ENCODE peak calls at places on chromosomes 16 and 17, in nine cellular contexts. One of them, this sample, is unnamed.
A peak's percentile ranks its signal among the peaks of the same experiment; 100 is the strongest.

GRCh38 chr16:19874816-19875546 is 9.7 kb downstream of the GPRC5B start:
- DNase-seq in fibroblast of lung: no peak
- DNase-seq in neural progenitor cell: no peak
- DNase-seq in esophagus muscularis mucosa: no peak
- DNase-seq in sigmoid colon: no peak
- DNase-seq in kidney epithelial cell: no peak
- DNase-seq in transverse colon: no peak
- DNase-seq in thoracic aorta: no peak
- DNase-seq in DND-41: no peak
- DNase-seq in this sample: no peak

GRCh38 chr16:57743886-57744645 is 8.5 kb downstream of the KATNB1 start:
- DNase-seq in esophagus muscularis mucosa: no peak
- DNase-seq in sigmoid colon: no peak
- DNase-seq in neural progenitor cell: no peak
- DNase-seq in DND-41: no peak
- DNase-seq in fibroblast of lung: no peak
- DNase-seq in transverse colon: no peak
- DNase-seq in thoracic aorta: no peak
- DNase-seq in kidney epithelial cell: no peak
- DNase-seq in this sample: no peak

GRCh38 chr16:75593825-75594820 is 27.9 kb downstream of the GABARAPL2 start:
- DNase-seq in sigmoid colon: no peak
- DNase-seq in kidney epithelial cell: no peak
- DNase-seq in transverse colon: no peak
- DNase-seq in DND-41: peak; percentile 55
- DNase-seq in fibroblast of lung: peak; percentile 9
- DNase-seq in neural progenitor cell: no peak
- DNase-seq in thoracic aorta: no peak
- DNase-seq in esophagus muscularis mucosa: no peak
- DNase-seq in this sample: no peak

GRCh38 chr17:44083250-44083849 is 12.8 kb downstream of the G6PC3 start:
- DNase-seq in neural progenitor cell: no peak
- DNase-seq in esophagus muscularis mucosa: no peak
- DNase-seq in DND-41: no peak
- DNase-seq in transverse colon: no peak
- DNase-seq in sigmoid colon: no peak
- DNase-seq in fibroblast of lung: no peak
- DNase-seq in thoracic aorta: no peak
- DNase-seq in kidney epithelial cell: no peak
- DNase-seq in this sample: no peak

GRCh38 chr16:22425036-22425801 is 50.8 kb upstream of the CDR2 start:
- DNase-seq in kidney epithelial cell: no peak
- DNase-seq in fibroblast of lung: peak; percentile 34
- DNase-seq in transverse colon: no peak
- DNase-seq in sigmoid colon: peak; percentile 78
- DNase-seq in thoracic aorta: no peak
- DNase-seq in esophagus muscularis mucosa: no peak
- DNase-seq in neural progenitor cell: no peak
- DNase-seq in DND-41: no peak
- DNase-seq in this sample: no peak

GRCh38 chr16:515175-515962 is 12.1 kb upstream of the CAPN15 start:
- DNase-seq in sigmoid colon: no peak
- DNase-seq in DND-41: no peak
- DNase-seq in esophagus muscularis mucosa: no peak
- DNase-seq in transverse colon: no peak
- DNase-seq in fibroblast of lung: no peak
- DNase-seq in thoracic aorta: no peak
- DNase-seq in neural progenitor cell: no peak
- DNase-seq in kidney epithelial cell: no peak
- DNase-seq in this sample: no peak

GRCh38 chr16:67017810-67018488 is 11.0 kb upstream of the CBFB start:
- DNase-seq in thoracic aorta: no peak
- DNase-seq in neural progenitor cell: peak; percentile 93
- DNase-seq in transverse colon: peak; percentile 87
- DNase-seq in kidney epithelial cell: peak; percentile 90
- DNase-seq in DND-41: peak; percentile 85
- DNase-seq in esophagus muscularis mucosa: no peak
- DNase-seq in sigmoid colon: peak; percentile 71
- DNase-seq in fibroblast of lung: peak; percentile 94
- DNase-seq in this sample: peak; percentile 66

GRCh38 chr17:43401293-43401692 is 2.5 kb downstream of the ARL4D start:
- DNase-seq in neural progenitor cell: no peak
- DNase-seq in fibroblast of lung: peak; percentile 74
- DNase-seq in thoracic aorta: peak; percentile 35
- DNase-seq in esophagus muscularis mucosa: no peak
- DNase-seq in sigmoid colon: peak; percentile 83
- DNase-seq in transverse colon: no peak
- DNase-seq in kidney epithelial cell: peak; percentile 79
- DNase-seq in DND-41: no peak
- DNase-seq in this sample: no peak

GRCh38 chr17:61756561-61756960 is 106.8 kb downstream of the BRIP1 start:
- DNase-seq in DND-41: no peak
- DNase-seq in fibroblast of lung: no peak
- DNase-seq in neural progenitor cell: no peak
- DNase-seq in transverse colon: no peak
- DNase-seq in kidney epithelial cell: no peak
- DNase-seq in thoracic aorta: no peak
- DNase-seq in sigmoid colon: no peak
- DNase-seq in esophagus muscularis mucosa: no peak
- DNase-seq in this sample: no peak

GRCh38 chr16:24700549-24701392 is 28.7 kb upstream of the TNRC6A start:
- DNase-seq in DND-41: no peak
- DNase-seq in neural progenitor cell: no peak
- DNase-seq in transverse colon: peak; percentile 60
- DNase-seq in sigmoid colon: peak; percentile 96
- DNase-seq in fibroblast of lung: peak; percentile 99
- DNase-seq in esophagus muscularis mucosa: peak; percentile 96
- DNase-seq in thoracic aorta: peak; percentile 85
- DNase-seq in kidney epithelial cell: peak; percentile 95
- DNase-seq in this sample: no peak

GRCh38 chr16:26598061-26598460 is 468.7 kb upstream of the C16orf82 start:
- DNase-seq in DND-41: peak; percentile 69
- DNase-seq in thoracic aorta: no peak
- DNase-seq in fibroblast of lung: no peak
- DNase-seq in transverse colon: no peak
- DNase-seq in neural progenitor cell: no peak
- DNase-seq in sigmoid colon: no peak
- DNase-seq in esophagus muscularis mucosa: peak; percentile 45
- DNase-seq in kidney epithelial cell: no peak
- DNase-seq in this sample: peak; percentile 62

GRCh38 chr17:74521701-74522201 is 9.5 kb downstream of the CD300LB start:
- DNase-seq in kidney epithelial cell: no peak
- DNase-seq in esophagus muscularis mucosa: peak; percentile 87
- DNase-seq in fibroblast of lung: no peak
- DNase-seq in neural progenitor cell: no peak
- DNase-seq in DND-41: no peak
- DNase-seq in transverse colon: no peak
- DNase-seq in thoracic aorta: no peak
- DNase-seq in sigmoid colon: no peak
- DNase-seq in this sample: no peak

GRCh38 chr16:76882105-76882504 is 308.9 kb upstream of the MON1B start:
- DNase-seq in DND-41: no peak
- DNase-seq in fibroblast of lung: no peak
- DNase-seq in transverse colon: no peak
- DNase-seq in thoracic aorta: no peak
- DNase-seq in kidney epithelial cell: no peak
- DNase-seq in sigmoid colon: no peak
- DNase-seq in esophagus muscularis mucosa: no peak
- DNase-seq in neural progenitor cell: no peak
- DNase-seq in this sample: no peak

DNA sequence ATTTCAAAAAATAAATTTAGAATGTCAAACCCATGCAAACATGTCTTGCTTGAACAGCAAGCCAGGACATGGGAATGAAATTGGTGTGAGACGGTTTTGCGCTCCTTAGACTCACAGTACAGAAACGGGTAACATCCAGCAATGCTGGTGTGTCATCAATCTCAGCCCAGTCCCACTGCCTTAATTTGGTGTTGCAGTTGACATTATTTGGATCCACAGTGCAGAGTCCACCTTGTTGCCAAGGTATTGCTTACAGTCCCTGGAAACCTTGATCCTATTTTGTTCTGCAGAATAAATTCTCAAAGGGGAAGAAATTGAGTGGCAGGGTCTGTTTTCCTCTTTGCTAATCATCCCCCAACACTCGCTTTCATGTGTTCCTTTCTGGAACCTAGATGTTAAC is 311.6 kb upstream of the MON1B start:
- DNase-seq in sigmoid colon: no peak
- DNase-seq in esophagus muscularis mucosa: no peak
- DNase-seq in neural progenitor cell: no peak
- DNase-seq in transverse colon: no peak
- DNase-seq in thoracic aorta: no peak
- DNase-seq in kidney epithelial cell: no peak
- DNase-seq in fibroblast of lung: no peak
- DNase-seq in DND-41: no peak
- DNase-seq in this sample: no peak
- H3K4me3 ChIP-seq in sigmoid colon: no peak overlapping the region
- H3K4me3 ChIP-seq in esophagus muscularis mucosa: no peak overlapping the region
- H3K4me3 ChIP-seq in neural progenitor cell: no peak overlapping the region
- H3K4me3 ChIP-seq in transverse colon: no peak overlapping the region
- H3K4me3 ChIP-seq in thoracic aorta: no peak overlapping the region
- H3K4me3 ChIP-seq in kidney epithelial cell: no peak overlapping the region
- H3K4me3 ChIP-seq in fibroblast of lung: no peak overlapping the region
- H3K4me3 ChIP-seq in DND-41: no peak overlapping the region
- H3K4me3 ChIP-seq in this sample: no peak overlapping the region

DNA sequence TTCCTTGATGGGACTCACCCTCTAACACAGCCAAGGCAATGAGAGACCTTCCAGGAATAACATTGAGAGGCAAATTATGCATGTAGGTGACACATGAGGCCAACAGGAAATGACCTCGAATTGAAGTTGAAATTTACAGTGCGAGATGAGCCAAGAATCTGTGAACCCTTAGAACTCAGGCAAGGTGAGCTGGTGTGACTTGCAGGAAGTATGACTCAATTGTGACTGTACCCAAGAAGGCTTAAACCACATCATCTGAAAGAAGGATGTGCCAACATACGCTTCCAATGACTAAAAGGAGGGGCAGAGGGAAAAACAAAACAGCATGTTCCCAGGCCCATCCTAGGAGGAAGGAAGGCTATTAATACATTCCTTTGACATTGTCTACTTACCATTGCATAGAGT is 44.8 kb downstream of the PITPNC1 start:
- DNase-seq in thoracic aorta: no peak
- DNase-seq in neural progenitor cell: no peak
- DNase-seq in fibroblast of lung: peak; percentile 73
- DNase-seq in kidney epithelial cell: peak; percentile 98
- DNase-seq in esophagus muscularis mucosa: no peak
- DNase-seq in transverse colon: peak; percentile 43
- DNase-seq in DND-41: peak; percentile 51
- DNase-seq in sigmoid colon: no peak
- DNase-seq in this sample: peak; percentile 38
- H3K27me3 ChIP-seq in thoracic aorta: no peaks in the 10 kb centered on the region
- H3K27me3 ChIP-seq in neural progenitor cell: no peaks in the 10 kb centered on the region
- H3K27me3 ChIP-seq in fibroblast of lung: no peaks in the 10 kb centered on the region
- H3K27me3 ChIP-seq in kidney epithelial cell: no peaks in the 10 kb centered on the region
- H3K27me3 ChIP-seq in esophagus muscularis mucosa: no peaks in the 10 kb centered on the region
- H3K27me3 ChIP-seq in transverse colon: no peaks in the 10 kb centered on the region
- H3K27me3 ChIP-seq in DND-41: no peaks in the 10 kb centered on the region
- H3K27me3 ChIP-seq in sigmoid colon: no peaks in the 10 kb centered on the region
- H3K27me3 ChIP-seq in this sample: no peaks in the 10 kb centered on the region

GRCh38 chr17:57045868-57046671 is 39.0 kb upstream of the AKAP1 start:
- DNase-seq in thoracic aorta: no peak
- DNase-seq in fibroblast of lung: no peak
- DNase-seq in neural progenitor cell: no peak
- DNase-seq in sigmoid colon: peak; percentile 67
- DNase-seq in DND-41: no peak
- DNase-seq in transverse colon: peak; percentile 52
- DNase-seq in kidney epithelial cell: no peak
- DNase-seq in esophagus muscularis mucosa: no peak
- DNase-seq in this sample: no peak

GRCh38 chr17:57048096-57048495 is 37.0 kb upstream of the AKAP1 start:
- DNase-seq in neural progenitor cell: no peak
- DNase-seq in DND-41: no peak
- DNase-seq in thoracic aorta: no peak
- DNase-seq in fibroblast of lung: no peak
- DNase-seq in transverse colon: no peak
- DNase-seq in esophagus muscularis mucosa: no peak
- DNase-seq in sigmoid colon: no peak
- DNase-seq in kidney epithelial cell: no peak
- DNase-seq in this sample: no peak

GRCh38 chr17:57040571-57040970 is 44.5 kb upstream of the AKAP1 start:
- DNase-seq in fibroblast of lung: no peak
- DNase-seq in kidney epithelial cell: no peak
- DNase-seq in thoracic aorta: no peak
- DNase-seq in neural progenitor cell: no peak
- DNase-seq in DND-41: no peak
- DNase-seq in transverse colon: no peak
- DNase-seq in esophagus muscularis mucosa: no peak
- DNase-seq in sigmoid colon: no peak
- DNase-seq in this sample: no peak

GRCh38 chr17:57043276-57043675 is 41.8 kb upstream of the AKAP1 start:
- DNase-seq in sigmoid colon: no peak
- DNase-seq in DND-41: no peak
- DNase-seq in neural progenitor cell: no peak
- DNase-seq in esophagus muscularis mucosa: no peak
- DNase-seq in kidney epithelial cell: no peak
- DNase-seq in transverse colon: no peak
- DNase-seq in thoracic aorta: no peak
- DNase-seq in fibroblast of lung: no peak
- DNase-seq in this sample: no peak

GRCh38 chr17:57044976-57045867 is 39.8 kb upstream of the AKAP1 start:
- DNase-seq in transverse colon: no peak
- DNase-seq in sigmoid colon: no peak
- DNase-seq in thoracic aorta: no peak
- DNase-seq in kidney epithelial cell: no peak
- DNase-seq in fibroblast of lung: no peak
- DNase-seq in DND-41: no peak
- DNase-seq in neural progenitor cell: no peak
- DNase-seq in esophagus muscularis mucosa: no peak
- DNase-seq in this sample: no peak
- H3K4me3 ChIP-seq in transverse colon: peak overlapping the region; percentile 31
- H3K4me3 ChIP-seq in sigmoid colon: peak overlapping the region; percentile 27
- H3K4me3 ChIP-seq in thoracic aorta: peak overlapping the region; percentile 68
- H3K4me3 ChIP-seq in kidney epithelial cell: peak overlapping the region; percentile 26
- H3K4me3 ChIP-seq in fibroblast of lung: peak overlapping the region; percentile 17
- H3K4me3 ChIP-seq in DND-41: no peak overlapping the region
- H3K4me3 ChIP-seq in neural progenitor cell: no peak overlapping the region
- H3K4me3 ChIP-seq in esophagus muscularis mucosa: peak overlapping the region; percentile 56
- H3K4me3 ChIP-seq in this sample: no peak overlapping the region

DNA sequence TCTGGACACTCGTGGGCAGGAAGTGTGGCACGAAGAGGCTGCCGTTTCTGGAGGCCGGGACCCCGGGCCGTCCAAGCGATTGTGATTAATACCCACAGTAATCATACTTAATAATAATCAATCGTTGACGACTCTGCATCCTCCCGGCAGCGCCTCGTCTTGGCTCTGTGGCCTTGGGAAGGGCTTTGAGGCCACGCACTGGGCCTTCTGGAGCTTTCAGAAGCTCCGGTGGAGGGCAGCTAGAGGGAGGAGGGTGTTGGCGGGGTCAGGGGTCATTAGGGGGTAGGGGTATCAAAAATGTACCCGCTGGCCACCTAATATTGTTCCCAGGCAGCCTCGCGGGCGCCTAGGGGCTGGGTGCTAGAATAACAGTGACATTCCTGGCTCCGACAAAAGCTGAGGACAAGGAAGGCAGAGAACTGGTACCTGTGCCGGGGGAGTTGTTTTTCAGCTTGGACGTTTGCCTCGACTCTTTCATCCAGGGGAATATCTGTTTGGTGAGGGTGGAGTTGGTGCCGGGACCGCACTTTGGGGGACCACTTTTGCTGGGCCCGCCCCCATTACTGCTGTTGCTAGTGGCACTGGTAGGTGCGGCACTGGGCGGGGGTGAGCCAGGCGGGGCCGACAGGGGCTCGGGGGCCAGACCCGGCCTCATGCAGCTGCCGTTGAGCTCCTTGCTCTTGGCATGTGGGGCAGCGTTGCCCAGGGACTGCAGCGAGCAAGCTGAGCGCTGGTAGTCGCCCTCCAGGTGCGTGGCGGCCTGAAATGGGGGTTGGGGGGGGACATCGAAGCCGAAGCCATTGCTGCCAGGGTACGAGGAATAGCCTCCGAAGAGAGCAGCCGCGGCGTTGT is 6.9 kb upstream of the HOXB2 start:
- DNase-seq in transverse colon: no peak
- DNase-seq in esophagus muscularis mucosa: no peak
- DNase-seq in kidney epithelial cell: no peak
- DNase-seq in fibroblast of lung: peak; percentile 55
- DNase-seq in sigmoid colon: peak; percentile 73
- DNase-seq in DND-41: no peak
- DNase-seq in thoracic aorta: no peak
- DNase-seq in neural progenitor cell: no peak
- DNase-seq in this sample: no peak
- H3K27me3 ChIP-seq in transverse colon: no peaks in the 10 kb centered on the region
- H3K27me3 ChIP-seq in esophagus muscularis mucosa: no peaks in the 10 kb centered on the region
- H3K27me3 ChIP-seq in kidney epithelial cell: no peaks in the 10 kb centered on the region
- H3K27me3 ChIP-seq in fibroblast of lung: no peaks in the 10 kb centered on the region
- H3K27me3 ChIP-seq in sigmoid colon: no peaks in the 10 kb centered on the region
- H3K27me3 ChIP-seq in DND-41: peaks cover 26% of the 10 kb centered on the region
- H3K27me3 ChIP-seq in thoracic aorta: no peaks in the 10 kb centered on the region
- H3K27me3 ChIP-seq in neural progenitor cell: peaks cover 100% of the 10 kb centered on the region
- H3K27me3 ChIP-seq in this sample: no peaks in the 10 kb centered on the region

This sample was measured in CD4-positive, CD25-positive, alpha-beta regulatory T cell.